ENCODE peak calls at places on chromosomes 12 and 14, in five cellular contexts. Z, Q, J, U and K are unnamed samples.

GRCh38 chr12:18643673-18644072 is 94.1 kb downstream of the PLCZ1 start:
- DNase-seq in Q (no peak), J (no peak), U (no peak), Z (no peak), K (no peak)

GRCh38 chr14:103281496-103282231 is 52.4 kb upstream of the EIF5 start:
- DNase-seq in Z (no peak), J (no peak), Q (peak; percentile 62), U (peak; percentile 60), K (peak; percentile 60)

GRCh38 chr14:53432378-53432802 is 279.3 kb upstream of the DDHD1 start:
- DNase-seq in Q (peak; percentile 48), J (no peak), U (peak; percentile 35), Z (no peak), K (peak; percentile 21)

GRCh38 chr12:131375972-131376345 is 334.9 kb upstream of the SFSWAP start:
- DNase-seq in Q (no peak), J (no peak), U (no peak), Z (no peak), K (no peak)

GRCh38 chr12:26748741-26749431 is 84.1 kb downstream of the ITPR2 start:
- DNase-seq in Q (no peak), J (no peak), U (peak; percentile 34), Z (no peak), K (no peak)

GRCh38 chr12:48071808-48072207 is 34.1 kb downstream of the SENP1 start:
- DNase-seq in Z (no peak), Q (no peak), U (no peak), J (no peak), K (no peak)

GRCh38 chr14:92601131-92601710 is 87.6 kb downstream of the RIN3 start:
- DNase-seq in Z (no peak), J (no peak), Q (no peak), U (no peak), K (no peak)

GRCh38 chr14:25953532-25954144 is 644.2 kb downstream of the NOVA1 start:
- DNase-seq in Q (no peak), Z (peak; percentile 9), U (no peak), J (no peak), K (no peak)

GRCh38 chr12:112309797-112310196 is 72.4 kb downstream of the HECTD4 start:
- DNase-seq in Z (no peak), U (no peak), Q (no peak), J (no peak), K (no peak)

GRCh38 chr14:101781240-101782061 is 19.9 kb downstream of the PPP2R5C start:
- DNase-seq in Z (no peak), J (no peak), Q (peak; percentile 48), U (no peak), K (no peak)

GRCh38 chr12:8648598-8649205 is 13.9 kb downstream of the MFAP5 start:
- DNase-seq in J (no peak), Z (no peak), Q (no peak), U (no peak), K (no peak)

GRCh38 chr14:91841065-91841464 is 26.3 kb downstream of the TC2N start:
- DNase-seq in U (no peak), J (no peak), Z (no peak), Q (no peak), K (no peak)

DNA sequence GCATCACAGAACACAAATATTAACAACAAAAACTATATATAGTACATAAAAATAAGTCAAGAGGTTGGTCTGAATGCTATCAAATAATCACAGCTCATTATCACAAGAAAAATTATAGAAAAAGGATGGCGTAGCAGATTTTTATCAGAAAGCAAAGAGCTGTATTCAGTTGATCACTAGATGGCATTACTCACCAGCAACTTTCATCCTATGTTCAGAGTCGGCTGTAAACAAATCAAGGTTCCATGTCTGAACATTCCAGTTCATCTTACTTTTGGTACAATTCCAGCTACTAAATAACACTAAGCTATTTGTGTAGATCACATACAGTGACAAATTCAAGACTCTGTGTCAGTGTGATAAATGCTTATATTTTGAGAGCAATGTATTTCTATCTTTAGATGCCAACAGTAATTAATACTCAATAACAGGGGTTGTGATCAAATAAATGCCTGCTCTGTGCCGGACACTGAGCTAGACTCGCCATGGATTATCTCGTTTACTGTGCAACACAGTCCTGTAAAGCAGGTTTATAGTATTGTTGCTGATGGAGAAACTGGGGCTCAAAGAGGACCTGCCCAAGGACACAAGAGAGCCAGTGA is 30.1 kb downstream of the NRDE2 start:
- DNase-seq in J (no peak), Z (no peak), Q (no peak), U (peak; percentile 79), K (no peak)
- TF ChIP-seq CTCF in J (no peak), Z (no peak), Q (peak; percentile 22), U (peak; percentile 75), K (peak; percentile 70)

GRCh38 chr12:22443379-22444316 is 100.7 kb downstream of the C2CD5 start:
- DNase-seq in U (peak; percentile 66), J (no peak), Q (peak; percentile 60), Z (peak; percentile 63), K (peak; percentile 65)
- TF ChIP-seq CTCF in U (peak; percentile 88), J (peak; percentile 64), Q (peak; percentile 74), Z (peak; percentile 38), K (peak; percentile 89)

DNA sequence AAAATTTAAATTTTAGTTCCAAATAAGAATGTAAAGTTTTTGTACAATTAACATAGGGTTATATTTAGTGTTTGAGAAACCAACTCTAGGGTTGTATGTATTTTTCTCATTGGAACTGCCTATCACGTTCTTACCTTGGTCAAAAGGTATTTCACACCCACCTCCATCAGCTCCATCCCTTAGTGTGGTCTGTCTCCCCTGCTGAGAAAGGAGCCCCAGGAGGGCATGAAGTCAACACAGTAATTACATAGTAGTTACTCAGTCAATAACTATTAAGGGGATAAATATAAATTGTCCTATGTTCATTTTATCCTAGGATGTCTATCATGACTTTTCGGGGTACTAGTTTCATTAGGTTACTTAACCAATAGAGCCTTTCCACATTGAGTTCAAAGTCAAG is 106.3 kb downstream of the AKAP6 start:
- DNase-seq in Z (no peak), U (no peak), Q (no peak), J (no peak), K (no peak)
- TF ChIP-seq CTCF in Z (no peak), U (no peak), Q (no peak), J (no peak), K (no peak)

DNA sequence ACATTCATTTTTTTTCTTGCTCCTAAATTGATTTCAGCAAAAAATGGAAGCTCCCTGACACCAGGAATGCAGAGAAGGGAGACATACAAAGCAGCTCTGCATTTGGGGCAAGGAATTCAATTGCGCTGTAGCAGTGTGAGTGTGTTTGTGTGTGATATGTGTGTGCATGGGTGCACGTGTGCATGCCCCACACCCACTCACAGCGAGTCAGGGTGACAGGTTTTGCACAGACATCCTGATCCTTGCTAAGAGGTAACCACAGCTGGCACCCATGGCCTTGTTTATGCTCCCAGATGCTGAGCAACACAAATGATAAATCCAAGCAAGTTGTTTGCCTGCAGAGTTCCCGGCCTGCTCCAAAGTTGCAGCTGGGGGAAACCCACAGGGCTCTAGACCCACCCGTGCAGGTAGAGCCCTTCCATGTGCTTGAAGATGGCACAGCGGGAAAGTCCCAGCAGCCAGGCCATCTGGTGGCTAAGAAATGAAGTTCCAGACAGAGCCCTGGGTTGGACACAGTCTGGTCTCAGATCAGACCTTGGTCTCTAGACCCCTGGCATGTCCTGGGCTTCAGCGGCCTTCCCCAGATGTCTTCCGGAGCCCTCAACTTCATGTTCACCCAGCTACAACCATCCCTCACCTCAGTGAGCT is 25.8 kb upstream of the BDKRB2 start:
- DNase-seq in U (no peak), J (no peak), Q (no peak), Z (no peak), K (no peak)
- TF ChIP-seq CTCF in U (peak; percentile 43), J (no peak), Q (no peak), Z (no peak), K (peak; percentile 31)

GRCh38 chr12:124361074-124361965 is 66.4 kb downstream of the RFLNA start:
- DNase-seq in U (no peak), J (no peak), Q (no peak), Z (no peak), K (no peak)

GRCh38 chr12:124359671-124360581 is 65.0 kb downstream of the RFLNA start:
- DNase-seq in J (peak; percentile 50), Z (peak; percentile 96), U (no peak), Q (no peak), K (peak; percentile 89)

GRCh38 chr12:124364543-124364942 is 69.7 kb downstream of the RFLNA start:
- DNase-seq in Q (no peak), J (no peak), U (no peak), Z (no peak), K (no peak)

GRCh38 chr12:124363376-124363965 is 68.6 kb downstream of the RFLNA start:
- DNase-seq in Z (no peak), U (no peak), Q (no peak), J (no peak), K (no peak)

DNA sequence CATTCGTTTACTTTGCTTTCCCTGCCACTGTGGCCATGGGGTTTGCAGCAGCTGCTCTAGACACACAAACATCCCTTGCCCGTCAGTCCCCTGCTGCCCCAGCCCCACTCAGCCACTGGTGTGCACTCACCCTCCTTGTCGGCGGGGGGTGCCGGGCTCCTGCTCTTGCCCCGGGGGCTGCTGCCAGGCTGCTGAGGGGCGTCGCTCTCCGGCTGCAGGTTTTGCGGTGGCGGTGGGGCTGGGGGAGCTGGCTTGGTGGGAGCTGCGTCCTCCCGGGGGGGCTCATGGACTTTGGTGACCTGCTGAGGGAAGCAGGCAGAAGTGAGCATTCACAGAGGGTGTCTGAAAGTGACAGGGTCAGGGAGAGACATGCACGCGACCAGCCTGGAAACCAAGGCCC is 67.1 kb downstream of the RFLNA start:
- DNase-seq in U (no peak), Q (no peak), J (no peak), Z (no peak), K (no peak)
- TF ChIP-seq CTCF in U (no peak), Q (no peak), J (no peak), Z (no peak), K (no peak)

DNA sequence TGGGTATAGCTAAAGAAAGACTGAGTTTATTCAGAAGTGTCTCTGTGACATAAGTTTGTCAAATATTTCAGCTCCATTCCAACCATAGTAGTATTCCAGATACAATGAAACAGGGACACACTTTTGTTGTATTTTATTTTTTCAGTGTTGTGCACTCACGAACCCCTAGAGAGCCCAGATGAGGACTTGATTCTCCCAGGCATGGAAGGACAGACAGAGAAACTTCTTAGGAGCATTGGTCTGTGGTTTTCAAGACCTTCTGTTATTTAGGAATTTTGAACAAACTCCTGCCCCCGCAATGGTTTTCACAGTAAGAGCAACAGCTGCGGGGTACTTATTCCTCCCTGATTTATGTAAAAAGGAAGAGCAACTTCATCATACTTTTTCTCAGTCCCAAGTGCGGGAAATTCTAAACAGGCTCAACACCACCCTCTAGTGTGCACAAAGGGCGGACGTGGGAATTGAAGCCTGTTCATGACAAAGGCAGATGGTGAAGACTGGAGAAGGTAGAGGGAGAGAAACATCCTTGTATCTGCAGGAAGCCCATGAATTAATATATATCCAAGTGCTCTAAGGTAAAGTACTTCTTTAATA is 147.6 kb downstream of the PAH start:
- DNase-seq in Q (peak; percentile 54), Z (peak; percentile 57), J (no peak), U (peak; percentile 65), K (peak; percentile 49)
- TF ChIP-seq CTCF in Q (peak; percentile 68), Z (peak; percentile 31), J (peak; percentile 52), U (peak; percentile 85), K (peak; percentile 86)